ENCODE peak calls at places on chromosomes 1 and 21, in six cellular contexts. P, Z, G, F, M and D are unnamed samples.
A peak's percentile ranks its signal among the peaks of the same experiment; 100 is the strongest.

GRCh38 chr21:45002381-45003204 is 62.8 kb downstream of the SLX9 start:
- DNase-seq in P (no peak), M (no peak), G (no peak), Z (no peak), F (peak; percentile 67), D (no peak)

GRCh38 chr21:36917487-36918158 is 48.8 kb downstream of the HLCS start:
- DNase-seq in M (no peak), Z (no peak), P (no peak), F (no peak), G (peak; percentile 63), D (no peak)

GRCh38 chr21:46066843-46067331 is 31.0 kb upstream of the COL6A2 start:
- DNase-seq in Z (no peak), P (peak; percentile 6), G (no peak), M (no peak), F (peak; percentile 82), D (no peak)

GRCh38 chr1:59892836-59893811 is 33.4 kb downstream of the CYP2J2 start:
- DNase-seq in Z (no peak), F (no peak), M (no peak), P (no peak), G (no peak), D (no peak)

GRCh38 chr1:17875171-17875881 is 120.2 kb downstream of the ACTL8 start:
- DNase-seq in F (no peak), P (no peak), G (no peak), M (no peak), Z (no peak), D (peak; percentile 24)

GRCh38 chr1:198088360-198089071 is 68.3 kb upstream of the NEK7 start:
- DNase-seq in F (no peak), G (no peak), M (peak; percentile 38), Z (peak; percentile 41), P (no peak), D (no peak)

GRCh38 chr1:214146523-214146922 is 134.4 kb upstream of the SMYD2 start:
- DNase-seq in G (no peak), F (no peak), Z (no peak), P (no peak), M (no peak), D (no peak)

GRCh38 chr1:58971629-58972140 is 187.8 kb upstream of the JUN start:
- DNase-seq in F (no peak), G (peak; percentile 73), P (no peak), Z (no peak), M (no peak), D (peak; percentile 87)

GRCh38 chr1:228837817-228838716 is 102.8 kb downstream of the RHOU start:
- DNase-seq in F (peak; percentile 41), G (peak; percentile 82), Z (no peak), M (no peak), P (no peak), D (no peak)

GRCh38 chr1:197725044-197725443 is 50.2 kb downstream of the DENND1B start:
- DNase-seq in G (no peak), F (no peak), Z (no peak), P (no peak), M (no peak), D (no peak)

GRCh38 chr21:42627527-42628289 is 25.7 kb upstream of the PDE9A start:
- DNase-seq in Z (no peak), M (no peak), F (no peak), G (no peak), P (no peak), D (peak; percentile 34)

GRCh38 chr1:116989851-116990250 is 11.7 kb upstream of the CD101 start:
- DNase-seq in P (no peak), M (no peak), F (no peak), Z (no peak), G (no peak), D (no peak)

GRCh38 chr21:32021319-32022027 is 148.7 kb downstream of the HUNK start:
- DNase-seq in Z (no peak), F (peak; percentile 87), G (peak; percentile 93), M (no peak), P (no peak), D (no peak)

GRCh38 chr21:14086553-14086952 is 124.2 kb downstream of the LIPI start:
- DNase-seq in F (no peak), G (no peak), P (no peak), M (no peak), Z (no peak), D (no peak)

GRCh38 chr1:80639777-80640533 is 1160.8 kb upstream of the ADGRL2 start:
- DNase-seq in G (no peak), F (no peak), Z (no peak), M (no peak), P (no peak), D (no peak)

GRCh38 chr1:177091036-177091435 is 73.5 kb downstream of the ASTN1 start:
- DNase-seq in M (no peak), Z (no peak), G (no peak), F (no peak), P (no peak), D (no peak)

GRCh38 chr21:42939581-42940413 is 14.4 kb upstream of the ERVH48-1 start:
- DNase-seq in M (no peak), G (peak; percentile 84), P (no peak), F (no peak), Z (no peak), D (no peak)

GRCh38 chr1:47894718-47895393 is 102.3 kb downstream of the TRABD2B start:
- DNase-seq in P (no peak), F (peak; percentile 21), M (no peak), Z (no peak), G (no peak), D (no peak)

GRCh38 chr1:101251504-101251903 is 14.7 kb downstream of the S1PR1 start:
- DNase-seq in Z (no peak), P (no peak), G (no peak), M (no peak), F (no peak), D (no peak)

GRCh38 chr1:35085421-35085820 is 6.2 kb downstream of the ZMYM1 start:
- DNase-seq in F (no peak), Z (no peak), M (no peak), P (no peak), G (no peak), D (no peak)

GRCh38 chr1:203776636-203777035 is 11.7 kb downstream of the LAX1 start:
- DNase-seq in M (no peak), P (no peak), F (no peak), G (no peak), Z (no peak), D (no peak)

GRCh38 chr1:24300971-24301370 is 18.2 kb upstream of the GRHL3 start:
- DNase-seq in F (peak; percentile 70), Z (no peak), P (no peak), M (no peak), G (no peak), D (no peak)

GRCh38 chr1:175894543-175894942 is 151.1 kb upstream of the TNR start:
- DNase-seq in M (no peak), P (no peak), G (no peak), Z (no peak), F (no peak), D (no peak)

GRCh38 chr1:209435654-209436566 is 147.6 kb upstream of the CAMK1G start:
- DNase-seq in P (peak; percentile 18), M (no peak), Z (peak; percentile 7), F (no peak), G (peak; percentile 77), D (peak; percentile 79)

GRCh38 chr1:169015464-169015863 is 91.0 kb upstream of the ATP1B1 start:
- DNase-seq in F (no peak), G (no peak), Z (no peak), M (no peak), P (no peak), D (no peak)

GRCh38 chr1:24928631-24929090 is 1.4 kb downstream of the RUNX3 start:
- DNase-seq in F (no peak), Z (peak; percentile 78), M (peak; percentile 74), G (no peak), P (peak; percentile 71), D (no peak)

GRCh38 chr1:16017461-16018303 is at the start of gene HSPB7:
- DNase-seq in Z (no peak), F (peak; percentile 88), P (no peak), M (no peak), G (peak; percentile 50), D (peak; percentile 82)

GRCh38 chr1:16020325-16020724 is 1.5 kb upstream of the CLCNKA start:
- DNase-seq in G (no peak), Z (no peak), M (no peak), F (no peak), P (no peak), D (no peak)

GRCh38 chr1:16019580-16020277 is 1.9 kb upstream of the HSPB7 start:
- DNase-seq in G (no peak), F (no peak), M (no peak), P (no peak), Z (no peak), D (no peak)

GRCh38 chr1:16018308-16018707 is 465 bp upstream of the HSPB7 start:
- DNase-seq in F (no peak), M (no peak), P (no peak), Z (no peak), G (no peak), D (no peak)

GRCh38 chr1:16018749-16019515 is 1.1 kb upstream of the HSPB7 start:
- DNase-seq in P (no peak), Z (no peak), M (no peak), G (no peak), F (no peak), D (no peak)
- H3K4me1 ChIP-seq in P (no peaks in the 10 kb centered on the region), Z (no peaks in the 10 kb centered on the region), M (no peaks in the 10 kb centered on the region), G (peaks cover 51% of the 10 kb centered on the region), F (peaks cover 14% of the 10 kb centered on the region), D (peaks cover 31% of the 10 kb centered on the region)

GRCh38 chr1:84689514-84690396 is 506 bp downstream of the SSX2IP start:
- DNase-seq in G (peak; percentile 69), Z (no peak), M (no peak), F (no peak), P (peak; percentile 46), D (peak; percentile 83)
- H3K4me1 ChIP-seq in G (peaks cover 6% of the 10 kb centered on the region), Z (peaks cover 37% of the 10 kb centered on the region), M (peaks cover 26% of the 10 kb centered on the region), F (no peaks in the 10 kb centered on the region), P (peaks cover 38% of the 10 kb centered on the region), D (peaks cover 21% of the 10 kb centered on the region)

DNA sequence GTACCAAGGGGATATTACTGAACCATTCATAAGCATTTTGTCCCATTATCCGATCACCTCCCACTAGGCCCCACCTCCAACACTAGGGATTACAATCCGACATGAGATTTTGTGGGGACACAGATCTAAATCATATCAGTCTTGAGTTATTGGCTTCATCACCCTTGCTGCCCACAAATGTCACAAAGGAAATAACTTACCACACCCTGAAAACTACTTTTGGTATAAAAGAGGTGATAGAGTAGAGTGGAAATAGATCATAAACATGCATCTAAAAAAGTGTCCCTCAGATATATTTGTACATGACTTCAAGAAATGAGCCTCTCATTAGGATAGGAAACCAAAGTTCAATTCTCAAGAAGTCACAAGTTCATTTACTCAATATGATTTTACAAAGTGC is 22.6 kb upstream of the FCRL3 start:
- DNase-seq in G (no peak), F (no peak), P (no peak), Z (no peak), M (no peak), D (no peak)
- H3K4me1 ChIP-seq in G (no peaks in the 10 kb centered on the region), F (no peaks in the 10 kb centered on the region), P (peaks cover 15% of the 10 kb centered on the region), Z (peaks cover 8% of the 10 kb centered on the region), M (peaks cover 32% of the 10 kb centered on the region), D (no peaks in the 10 kb centered on the region)

GRCh38 chr1:54327386-54328116 is 78.6 kb downstream of the SSBP3 start:
- DNase-seq in G (no peak), Z (no peak), P (no peak), F (no peak), M (no peak), D (no peak)
- H3K4me1 ChIP-seq in G (peaks cover 45% of the 10 kb centered on the region), Z (peaks cover 24% of the 10 kb centered on the region), P (peaks cover 43% of the 10 kb centered on the region), F (peaks cover 57% of the 10 kb centered on the region), M (peaks cover 6% of the 10 kb centered on the region), D (peaks cover 99% of the 10 kb centered on the region)

GRCh38 chr1:50110656-50111055 is 1.9 kb downstream of the ELAVL4 start:
- DNase-seq in P (no peak), G (peak; percentile 13), Z (no peak), F (no peak), M (no peak), D (no peak)
- H3K4me1 ChIP-seq in P (peaks cover 14% of the 10 kb centered on the region), G (peaks cover 7% of the 10 kb centered on the region), Z (peaks cover 7% of the 10 kb centered on the region), F (no peaks in the 10 kb centered on the region), M (no peaks in the 10 kb centered on the region), D (peaks cover 6% of the 10 kb centered on the region)